ENCODE peak calls at places on chromosomes 4 and X, in six cellular contexts. B is heart right ventricle, D is NB4, X is GM12864, R is kidney epithelial cell, Y is colonic mucosa. G is an unnamed sample.

GRCh38 chrX:70479970-70480659 is 35.5 kb downstream of the DLG3 start:
- DNase-seq in B (no peak), D (no peak), X (no peak), R (no peak), Y (peak; percentile 66), G (no peak)

GRCh38 chr4:145829629-145830395 is 108.8 kb downstream of the ZNF827 start:
- DNase-seq in B (no peak), D (no peak), X (peak; percentile 43), R (no peak), Y (no peak), G (peak; percentile 14)

GRCh38 chr4:151676301-151676700 is 84.5 kb downstream of the GATB start:
- DNase-seq in B (no peak), D (no peak), X (no peak), R (peak; percentile 71), Y (no peak), G (no peak)

GRCh38 chr4:114780205-114780604 is 181.6 kb downstream of the UGT8 start:
- DNase-seq in B (no peak), D (peak; percentile 21), X (no peak), R (peak; percentile 1), Y (no peak), G (no peak)

GRCh38 chr4:81353861-81354260 is 117.8 kb downstream of the RASGEF1B start:
- DNase-seq in B (no peak), D (no peak), X (no peak), R (no peak), Y (no peak), G (no peak)

GRCh38 chr4:15649914-15650545 is 5.1 kb downstream of the FBXL5 start:
- DNase-seq in B (no peak), D (peak; percentile 91), X (no peak), R (no peak), Y (peak; percentile 52), G (peak; percentile 38)

GRCh38 chr4:7055990-7056325 is 11.9 kb downstream of the GRPEL1 start:
- DNase-seq in B (no peak), D (no peak), X (no peak), R (no peak), Y (no peak), G (no peak)

GRCh38 chrX:78104447-78105176 is 564 bp downstream of the PGK1 start:
- DNase-seq in B (peak; percentile 40), D (peak; percentile 87), X (peak; percentile 46), R (no peak), Y (peak; percentile 69), G (peak; percentile 18)

GRCh38 chr4:84631573-84631972 is 48.6 kb downstream of the CDS1 start:
- DNase-seq in B (no peak), D (no peak), X (no peak), R (no peak), Y (no peak), G (no peak)

GRCh38 chrX:73876897-73877296 is 313.9 kb downstream of the CHIC1 start:
- DNase-seq in B (no peak), D (no peak), X (no peak), R (no peak), Y (no peak), G (no peak)

GRCh38 chr4:186067757-186068385 is 1.1 kb upstream of the TLR3 start:
- DNase-seq in B (peak; percentile 27), D (peak; percentile 61), X (peak; percentile 48), R (peak; percentile 45), Y (peak; percentile 66), G (peak; percentile 42)

GRCh38 chr4:14679906-14680305 is 322.4 kb upstream of the CPEB2 start:
- DNase-seq in B (no peak), D (no peak), X (no peak), R (no peak), Y (no peak), G (no peak)

GRCh38 chr4:150593996-150594395 is 12.0 kb downstream of the MAB21L2 start:
- DNase-seq in B (no peak), D (no peak), X (no peak), R (no peak), Y (no peak), G (no peak)

GRCh38 chrX:44903107-44903506 is 30.1 kb downstream of the KDM6A start:
- DNase-seq in B (no peak), D (peak; percentile 22), X (no peak), R (no peak), Y (no peak), G (no peak)

GRCh38 chr4:87068591-87069021 is 133.8 kb downstream of the AFF1 start:
- DNase-seq in B (no peak), D (no peak), X (no peak), R (no peak), Y (no peak), G (no peak)

GRCh38 chrX:47179221-47179927 is 14.3 kb upstream of the UBA1 start:
- DNase-seq in B (peak; percentile 61), D (no peak), X (no peak), R (no peak), Y (no peak), G (no peak)

GRCh38 chr4:127623755-127624087 is 9.0 kb upstream of the INTU start:
- DNase-seq in B (no peak), D (no peak), X (no peak), R (no peak), Y (no peak), G (peak; percentile 25)

GRCh38 chr4:165844151-165844550 is 28.9 kb upstream of the TLL1 start:
- DNase-seq in B (no peak), D (no peak), X (no peak), R (no peak), Y (no peak), G (no peak)

GRCh38 chr4:98181815-98182214 is 38.5 kb upstream of the STPG2 start:
- DNase-seq in B (no peak), D (no peak), X (no peak), R (no peak), Y (no peak), G (no peak)

GRCh38 chr4:56247646-56248045 is 139.6 kb downstream of the AASDH start:
- DNase-seq in B (no peak), D (no peak), X (no peak), R (no peak), Y (no peak), G (no peak)

GRCh38 chr4:161827013-161827412 is 336.8 kb downstream of the FSTL5 start:
- DNase-seq in B (no peak), D (no peak), X (no peak), R (no peak), Y (no peak), G (no peak)

GRCh38 chr4:46016306-46016705 is 107.5 kb downstream of the GABRG1 start:
- DNase-seq in B (no peak), D (peak; percentile 4), X (no peak), R (no peak), Y (no peak), G (no peak)

GRCh38 chr4:25792200-25792791 is 70.5 kb downstream of the SEL1L3 start:
- DNase-seq in B (no peak), D (peak; percentile 61), X (no peak), R (no peak), Y (peak; percentile 70), G (no peak)

GRCh38 chrX:140765043-140765784 is 55.7 kb downstream of the LINC00632 start:
- DNase-seq in B (no peak), D (no peak), X (no peak), R (no peak), Y (no peak), G (no peak)

GRCh38 chrX:133323450-133323849 is 91.8 kb downstream of the GPC4 start:
- DNase-seq in B (no peak), D (no peak), X (no peak), R (no peak), Y (no peak), G (no peak)

GRCh38 chrX:15475486-15475885 is 17.6 kb downstream of the PIR start:
- DNase-seq in B (no peak), D (no peak), X (no peak), R (no peak), Y (no peak), G (no peak)

GRCh38 chr4:2044542-2045517 is 14.3 kb upstream of the NAT8L start:
- DNase-seq in B (no peak), D (no peak), X (no peak), R (no peak), Y (no peak), G (no peak)

GRCh38 chrX:150680974-150681373 is 12.2 kb upstream of the MTMR1 start:
- DNase-seq in B (no peak), D (peak; percentile 34), X (no peak), R (no peak), Y (no peak), G (no peak)
- TF ChIP-seq CTCF in B (peak; percentile 52), D (peak; percentile 25), X (no peak), R (peak; percentile 38), Y (peak; percentile 19), G (peak; percentile 23)

DNA sequence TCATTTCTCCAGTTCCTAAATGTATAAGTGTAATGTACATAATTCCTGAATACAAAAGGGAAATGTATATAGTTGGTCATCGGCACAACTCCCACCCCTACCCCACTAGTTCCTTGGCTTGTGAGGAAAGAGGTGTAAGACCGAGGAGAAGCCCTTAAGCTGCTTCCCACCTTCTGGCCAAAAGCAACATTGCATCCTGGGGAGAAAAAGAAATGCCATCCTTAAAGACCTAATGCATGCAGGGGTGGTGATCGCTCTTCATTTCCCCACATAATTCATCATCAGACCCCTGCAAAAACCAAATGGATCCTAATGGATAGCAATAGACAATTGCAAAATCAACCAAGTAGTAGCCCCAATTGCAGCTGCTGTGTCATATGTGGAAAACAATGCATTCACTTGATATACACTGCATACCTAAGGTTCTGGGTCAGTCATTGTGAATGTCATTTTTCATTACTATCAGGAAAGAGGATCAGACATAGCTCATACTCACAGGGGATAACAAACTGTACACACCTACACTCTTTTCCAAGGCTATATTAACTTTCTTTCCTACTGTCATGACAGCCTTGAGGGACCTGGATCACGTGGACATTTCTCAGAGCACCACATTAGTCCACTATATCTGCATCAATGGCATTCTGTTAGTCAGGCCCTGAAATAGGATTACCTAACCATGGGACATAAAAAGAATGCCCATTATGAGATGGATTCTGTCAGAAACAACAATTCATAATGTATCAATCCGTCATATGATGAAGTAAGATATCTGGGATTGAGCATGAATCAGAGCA is 31.7 kb upstream of the NFXL1 start:
- DNase-seq in B (no peak), D (no peak), X (no peak), R (no peak), Y (no peak), G (no peak)
- TF ChIP-seq CTCF in B (no peak), D (no peak), X (peak; percentile 42), R (peak; percentile 12), Y (no peak), G (no peak)

GRCh38 chrX:3960952-3961351 is 247.5 kb upstream of the PRKX start:
- DNase-seq in B (no peak), D (no peak), X (no peak), R (no peak), Y (no peak), G (no peak)

GRCh38 chrX:3963980-3964379 is 250.5 kb upstream of the PRKX start:
- DNase-seq in B (no peak), D (no peak), X (no peak), R (no peak), Y (no peak), G (no peak)

GRCh38 chrX:3962511-3963350 is 249.3 kb upstream of the PRKX start:
- DNase-seq in B (no peak), D (peak; percentile 23), X (no peak), R (no peak), Y (no peak), G (no peak)
- TF ChIP-seq CTCF in B (peak; percentile 49), D (peak; percentile 32), X (peak; percentile 43), R (peak; percentile 69), Y (no peak), G (no peak)

DNA sequence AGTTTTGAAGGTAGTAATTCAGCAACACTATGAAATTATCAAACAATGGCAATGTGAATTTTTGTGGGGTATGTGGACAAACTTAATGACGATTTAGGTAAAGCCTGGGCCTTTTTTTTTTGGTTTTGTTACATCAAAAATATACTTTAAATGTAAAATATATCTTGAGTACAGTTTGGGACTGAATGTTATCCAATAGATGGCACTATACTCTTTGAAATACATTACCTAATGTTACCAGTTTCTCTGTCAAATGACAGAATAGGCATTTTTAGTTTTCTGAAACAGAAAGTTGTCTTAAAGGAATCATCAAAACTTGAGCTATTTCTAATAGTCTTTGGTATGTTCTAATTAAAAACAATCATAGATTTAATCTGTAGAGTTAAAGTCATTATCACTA is 1651.9 kb downstream of the C4orf33 start:
- DNase-seq in B (no peak), D (peak; percentile 8), X (no peak), R (no peak), Y (no peak), G (no peak)
- TF ChIP-seq CTCF in B (peak; percentile 25), D (no peak), X (no peak), R (no peak), Y (no peak), G (no peak)